ENCODE peak calls at places on chromosomes 1 and 21, in five cellular contexts. F, S, G, C and V are unnamed samples.

GRCh38 chr1:111475706-111476105 is 1.9 kb downstream of the C1orf162 start:
- DNase-seq in F (no peak), S (no peak), G (no peak), C (peak; percentile 43), V (no peak)

GRCh38 chr1:27876341-27877114 is 4.2 kb downstream of the THEMIS2 start:
- DNase-seq in F (no peak), S (no peak), G (peak; percentile 63), C (no peak), V (peak; percentile 58)

GRCh38 chr1:33454646-33455282 is 17.7 kb upstream of the ZSCAN20 start:
- DNase-seq in F (no peak), S (no peak), G (no peak), C (no peak), V (no peak)

GRCh38 chr1:16021681-16022080 is at the start of gene CLCNKA:
- DNase-seq in F (no peak), S (no peak), G (no peak), C (no peak), V (no peak)

GRCh38 chr1:88990426-88990825 is 2.0 kb downstream of the KYAT3 start:
- DNase-seq in F (no peak), S (no peak), G (no peak), C (no peak), V (no peak)

GRCh38 chr1:76547916-76548315 is 319.4 kb upstream of the ST6GALNAC5 start:
- DNase-seq in F (no peak), S (no peak), G (no peak), C (no peak), V (no peak)

GRCh38 chr21:44054710-44055109 is 42.6 kb downstream of the TRAPPC10 start:
- DNase-seq in F (no peak), S (no peak), G (no peak), C (no peak), V (no peak)

GRCh38 chr1:119139857-119140176 is 636 bp downstream of the WARS2 start:
- DNase-seq in F (no peak), S (no peak), G (peak; percentile 70), C (no peak), V (no peak)

GRCh38 chr1:54808443-54809207 is 7.5 kb upstream of the TTC22 start:
- DNase-seq in F (no peak), S (no peak), G (no peak), C (no peak), V (peak; percentile 60)

GRCh38 chr1:167095368-167095767 is 1.5 kb downstream of the STYXL2 start:
- DNase-seq in F (no peak), S (no peak), G (no peak), C (no peak), V (no peak)

GRCh38 chr1:230312676-230313075 is 113.5 kb downstream of the PGBD5 start:
- DNase-seq in F (no peak), S (no peak), G (peak; percentile 32), C (no peak), V (no peak)

GRCh38 chr1:212597495-212597894 is 11.1 kb upstream of the ATF3 start:
- DNase-seq in F (no peak), S (no peak), G (no peak), C (no peak), V (no peak)

GRCh38 chr1:85911742-85912141 is 203.5 kb upstream of the ZNHIT6 start:
- DNase-seq in F (no peak), S (no peak), G (no peak), C (peak; percentile 17), V (no peak)

GRCh38 chr1:109792056-109792831 is 28.5 kb upstream of the EPS8L3 start:
- DNase-seq in F (no peak), S (no peak), G (peak; percentile 89), C (no peak), V (peak; percentile 96)

GRCh38 chr1:177586429-177586828 is 383.4 kb downstream of the SEC16B start:
- DNase-seq in F (no peak), S (no peak), G (no peak), C (no peak), V (no peak)

GRCh38 chr1:199753513-199753912 is 274.0 kb upstream of the NR5A2 start:
- DNase-seq in F (no peak), S (no peak), G (no peak), C (no peak), V (no peak)

GRCh38 chr21:38831526-38832467 is 26.1 kb downstream of the ETS2 start:
- DNase-seq in F (peak; percentile 55), S (no peak), G (peak; percentile 95), C (peak; percentile 56), V (no peak)

GRCh38 chr21:21238882-21239400 is 240.7 kb downstream of the NCAM2 start:
- DNase-seq in F (no peak), S (no peak), G (no peak), C (no peak), V (no peak)

GRCh38 chr1:157963713-157964112 is 29.7 kb upstream of the KIRREL1 start:
- DNase-seq in F (peak; percentile 65), S (peak; percentile 16), G (peak; percentile 75), C (peak; percentile 58), V (no peak)

GRCh38 chr1:221602866-221603265 is 139.0 kb downstream of the DUSP10 start:
- DNase-seq in F (no peak), S (no peak), G (no peak), C (no peak), V (no peak)

GRCh38 chr1:192998536-192998935 is 60.6 kb downstream of the UCHL5 start:
- DNase-seq in F (no peak), S (no peak), G (no peak), C (no peak), V (no peak)

GRCh38 chr1:52551476-52552235 is 1.2 kb downstream of the TUT4 start:
- DNase-seq in F (no peak), S (no peak), G (no peak), C (peak; percentile 52), V (no peak)

GRCh38 chr1:233061265-233061664 is 110.9 kb downstream of the NTPCR start:
- DNase-seq in F (no peak), S (no peak), G (no peak), C (peak; percentile 42), V (no peak)

GRCh38 chr1:162136760-162137537 is 67.5 kb downstream of the NOS1AP start:
- DNase-seq in F (no peak), S (no peak), G (no peak), C (no peak), V (no peak)

GRCh38 chr1:156852414-156852874 is 6.5 kb downstream of the INSRR start:
- DNase-seq in F (no peak), S (no peak), G (peak; percentile 79), C (no peak), V (no peak)

GRCh38 chr1:181104790-181105133 is 16.3 kb downstream of the IER5 start:
- DNase-seq in F (no peak), S (no peak), G (peak; percentile 79), C (peak; percentile 62), V (peak; percentile 92)

GRCh38 chr1:88302843-88303486 is 381.1 kb upstream of the PKN2 start:
- DNase-seq in F (no peak), S (no peak), G (no peak), C (peak; percentile 9), V (no peak)

GRCh38 chr1:58584082-58584895 is 7.2 kb upstream of the TACSTD2 start:
- DNase-seq in F (peak; percentile 39), S (no peak), G (peak; percentile 90), C (peak; percentile 80), V (no peak)

GRCh38 chr21:45285266-45285931 is 2.3 kb downstream of the POFUT2 start:
- DNase-seq in F (no peak), S (no peak), G (no peak), C (no peak), V (no peak)

GRCh38 chr1:197799271-197799670 is 24.0 kb upstream of the DENND1B start:
- DNase-seq in F (no peak), S (no peak), G (no peak), C (peak; percentile 23), V (no peak)

GRCh38 chr1:184545601-184546000 is 158.8 kb downstream of the C1orf21 start:
- DNase-seq in F (no peak), S (no peak), G (no peak), C (no peak), V (no peak)

GRCh38 chr21:40681164-40681859 is 165.6 kb downstream of the DSCAM start:
- DNase-seq in F (no peak), S (no peak), G (no peak), C (no peak), V (no peak)

GRCh38 chr1:205849619-205850355 is at the start of gene PM20D1:
- DNase-seq in F (peak; percentile 65), S (no peak), G (peak; percentile 86), C (peak; percentile 81), V (no peak)

GRCh38 chr1:108901106-108901505 is 24.3 kb downstream of the GPSM2 start:
- DNase-seq in F (no peak), S (no peak), G (no peak), C (no peak), V (no peak)

GRCh38 chr21:45457161-45457831 is 52.3 kb downstream of the COL18A1 start:
- DNase-seq in F (no peak), S (no peak), G (peak; percentile 58), C (no peak), V (peak; percentile 70)

GRCh38 chr1:204123376-204123775 is 28.5 kb downstream of the ETNK2 start:
- DNase-seq in F (no peak), S (no peak), G (no peak), C (peak; percentile 13), V (no peak)

GRCh38 chr1:216705686-216706085 is 17.5 kb downstream of the ESRRG start:
- DNase-seq in F (no peak), S (no peak), G (no peak), C (no peak), V (no peak)

GRCh38 chr1:223022641-223023473 is 120.2 kb downstream of the TLR5 start:
- DNase-seq in F (no peak), S (no peak), G (no peak), C (no peak), V (no peak)